ENCODE peak calls at places on chromosomes 7 and 10, in six cellular contexts. One of them, this sample, is unnamed.

GRCh38 chr10:77163670-77164348 is 473.8 kb downstream of the KCNMA1 start:
- DNase-seq in HTR-8/SVneo: peak; percentile 77
- DNase-seq in foreskin fibroblast: peak; percentile 97
- DNase-seq in stimulated activated CD4-positive, alpha-beta T cell treated with anti-CD3 and anti-CD28 coated beads, Interleukin-2, amount 100 ng/mL, for 48 hours: no peak
- DNase-seq in ovary: no peak
- DNase-seq in WTC11: no peak
- DNase-seq in this sample: no peak

GRCh38 chr10:126640391-126640790 is 30.1 kb downstream of the C10orf90 start:
- DNase-seq in HTR-8/SVneo: no peak
- DNase-seq in foreskin fibroblast: no peak
- DNase-seq in stimulated activated CD4-positive, alpha-beta T cell treated with anti-CD3 and anti-CD28 coated beads, Interleukin-2, amount 100 ng/mL, for 48 hours: no peak
- DNase-seq in ovary: no peak
- DNase-seq in WTC11: no peak
- DNase-seq in this sample: no peak

GRCh38 chr7:157993406-157994105 is 594.1 kb downstream of the PTPRN2 start:
- DNase-seq in HTR-8/SVneo: no peak
- DNase-seq in foreskin fibroblast: no peak
- DNase-seq in stimulated activated CD4-positive, alpha-beta T cell treated with anti-CD3 and anti-CD28 coated beads, Interleukin-2, amount 100 ng/mL, for 48 hours: no peak
- DNase-seq in ovary: no peak
- DNase-seq in WTC11: no peak
- DNase-seq in this sample: no peak

GRCh38 chr7:22049848-22050247 is 104.1 kb upstream of the CDCA7L start:
- DNase-seq in HTR-8/SVneo: no peak
- DNase-seq in foreskin fibroblast: no peak
- DNase-seq in stimulated activated CD4-positive, alpha-beta T cell treated with anti-CD3 and anti-CD28 coated beads, Interleukin-2, amount 100 ng/mL, for 48 hours: no peak
- DNase-seq in ovary: no peak
- DNase-seq in WTC11: no peak
- DNase-seq in this sample: no peak

GRCh38 chr7:37201003-37201875 is 247.4 kb downstream of the ELMO1 start:
- DNase-seq in HTR-8/SVneo: peak; percentile 79
- DNase-seq in foreskin fibroblast: peak; percentile 57
- DNase-seq in stimulated activated CD4-positive, alpha-beta T cell treated with anti-CD3 and anti-CD28 coated beads, Interleukin-2, amount 100 ng/mL, for 48 hours: peak; percentile 53
- DNase-seq in ovary: peak; percentile 86
- DNase-seq in WTC11: peak; percentile 85
- DNase-seq in this sample: peak; percentile 79

GRCh38 chr7:84194484-84195260 is at the start of gene SEMA3A:
- DNase-seq in HTR-8/SVneo: no peak
- DNase-seq in foreskin fibroblast: peak; percentile 83
- DNase-seq in stimulated activated CD4-positive, alpha-beta T cell treated with anti-CD3 and anti-CD28 coated beads, Interleukin-2, amount 100 ng/mL, for 48 hours: no peak
- DNase-seq in ovary: no peak
- DNase-seq in WTC11: peak; percentile 20
- DNase-seq in this sample: no peak

GRCh38 chr10:35448687-35449662 is 112.7 kb downstream of the CCNY start:
- DNase-seq in HTR-8/SVneo: no peak
- DNase-seq in foreskin fibroblast: no peak
- DNase-seq in stimulated activated CD4-positive, alpha-beta T cell treated with anti-CD3 and anti-CD28 coated beads, Interleukin-2, amount 100 ng/mL, for 48 hours: no peak
- DNase-seq in ovary: peak; percentile 69
- DNase-seq in WTC11: no peak
- DNase-seq in this sample: no peak

GRCh38 chr7:139679731-139680594 is 97.8 kb downstream of the HIPK2 start:
- DNase-seq in HTR-8/SVneo: no peak
- DNase-seq in foreskin fibroblast: no peak
- DNase-seq in stimulated activated CD4-positive, alpha-beta T cell treated with anti-CD3 and anti-CD28 coated beads, Interleukin-2, amount 100 ng/mL, for 48 hours: no peak
- DNase-seq in ovary: no peak
- DNase-seq in WTC11: no peak
- DNase-seq in this sample: peak; percentile 36

GRCh38 chr10:25896421-25896820 is 37.6 kb upstream of the MYO3A start:
- DNase-seq in HTR-8/SVneo: no peak
- DNase-seq in foreskin fibroblast: no peak
- DNase-seq in stimulated activated CD4-positive, alpha-beta T cell treated with anti-CD3 and anti-CD28 coated beads, Interleukin-2, amount 100 ng/mL, for 48 hours: no peak
- DNase-seq in ovary: no peak
- DNase-seq in WTC11: no peak
- DNase-seq in this sample: no peak

GRCh38 chr7:27784399-27785053 is 44.6 kb downstream of the TAX1BP1 start:
- DNase-seq in HTR-8/SVneo: peak; percentile 42
- DNase-seq in foreskin fibroblast: peak; percentile 77
- DNase-seq in stimulated activated CD4-positive, alpha-beta T cell treated with anti-CD3 and anti-CD28 coated beads, Interleukin-2, amount 100 ng/mL, for 48 hours: peak; percentile 28
- DNase-seq in ovary: no peak
- DNase-seq in WTC11: no peak
- DNase-seq in this sample: no peak

GRCh38 chr10:124744688-124745055 is 494 bp upstream of the FAM53B start:
- DNase-seq in HTR-8/SVneo: peak; percentile 22
- DNase-seq in foreskin fibroblast: no peak
- DNase-seq in stimulated activated CD4-positive, alpha-beta T cell treated with anti-CD3 and anti-CD28 coated beads, Interleukin-2, amount 100 ng/mL, for 48 hours: no peak
- DNase-seq in ovary: no peak
- DNase-seq in WTC11: no peak
- DNase-seq in this sample: no peak

GRCh38 chr10:79381804-79382221 is 34.5 kb downstream of the PPIF start:
- DNase-seq in HTR-8/SVneo: peak; percentile 86
- DNase-seq in foreskin fibroblast: peak; percentile 84
- DNase-seq in stimulated activated CD4-positive, alpha-beta T cell treated with anti-CD3 and anti-CD28 coated beads, Interleukin-2, amount 100 ng/mL, for 48 hours: no peak
- DNase-seq in ovary: peak; percentile 80
- DNase-seq in WTC11: no peak
- DNase-seq in this sample: peak; percentile 54

GRCh38 chr10:116099031-116099430 is 174.0 kb downstream of the GFRA1 start:
- DNase-seq in HTR-8/SVneo: no peak
- DNase-seq in foreskin fibroblast: no peak
- DNase-seq in stimulated activated CD4-positive, alpha-beta T cell treated with anti-CD3 and anti-CD28 coated beads, Interleukin-2, amount 100 ng/mL, for 48 hours: no peak
- DNase-seq in ovary: no peak
- DNase-seq in WTC11: no peak
- DNase-seq in this sample: no peak

GRCh38 chr7:138739859-138740258 is 38.7 kb upstream of the SVOPL start:
- DNase-seq in HTR-8/SVneo: no peak
- DNase-seq in foreskin fibroblast: no peak
- DNase-seq in stimulated activated CD4-positive, alpha-beta T cell treated with anti-CD3 and anti-CD28 coated beads, Interleukin-2, amount 100 ng/mL, for 48 hours: no peak
- DNase-seq in ovary: no peak
- DNase-seq in WTC11: no peak
- DNase-seq in this sample: no peak

GRCh38 chr7:126211875-126212274 is 1040.9 kb downstream of the GRM8 start:
- DNase-seq in HTR-8/SVneo: no peak
- DNase-seq in foreskin fibroblast: no peak
- DNase-seq in stimulated activated CD4-positive, alpha-beta T cell treated with anti-CD3 and anti-CD28 coated beads, Interleukin-2, amount 100 ng/mL, for 48 hours: no peak
- DNase-seq in ovary: no peak
- DNase-seq in WTC11: no peak
- DNase-seq in this sample: no peak

This sample was measured in pancreas.